ENCODE peak calls at places on chromosomes 16 and 17, in seven cellular contexts. R, J, O, E, S, A and P are unnamed samples.

GRCh38 chr16:12060751-12061150 is 84.2 kb downstream of the SNX29 start:
- DNase-seq in E (no peak), O (no peak), R (no peak), A (peak), S (no peak), J (no peak), P (no peak)

GRCh38 chr16:57039148-57039812 is 49.9 kb downstream of the NLRC5 start:
- DNase-seq in R (peak), O (no peak), A (no peak), S (peak), E (no peak), J (no peak), P (peak)

GRCh38 chr17:15649861-15650391 is 30.4 kb upstream of the FBXW10B start:
- DNase-seq in R (peak), J (peak), A (no peak), E (no peak), S (peak), O (peak), P (no peak)

GRCh38 chr17:62860962-62861873 is 53.1 kb upstream of the MARCHF10 start:
- DNase-seq in R (no peak), S (peak), O (no peak), E (no peak), A (no peak), J (no peak), P (no peak)

GRCh38 chr16:75022567-75022966 is 23.7 kb downstream of the ZNRF1 start:
- DNase-seq in R (peak), A (no peak), E (no peak), J (no peak), S (peak), O (no peak), P (no peak)

GRCh38 chr17:28199115-28199514 is 119.9 kb upstream of the TMEM97 start:
- DNase-seq in J (no peak), S (no peak), E (no peak), A (no peak), O (no peak), R (no peak), P (no peak)

GRCh38 chr17:16516594-16517018 is 24.6 kb upstream of the LRRC75A start:
- DNase-seq in J (no peak), R (peak), S (peak), E (peak), O (peak), A (no peak), P (peak)

GRCh38 chr17:81371910-81372760 is 23.1 kb upstream of the BAHCC1 start:
- DNase-seq in A (no peak), S (peak), J (no peak), R (no peak), O (peak), E (peak), P (peak)

GRCh38 chr17:63550816-63551639 is 751 bp downstream of the DCAF7 start:
- DNase-seq in R (peak), E (peak), S (peak), J (peak), A (peak), O (no peak), P (peak)

GRCh38 chr16:67525176-67525860 is 3.3 kb upstream of the RIPOR1 start:
- DNase-seq in R (no peak), S (no peak), J (no peak), A (no peak), E (no peak), O (no peak), P (peak)

GRCh38 chr16:48503779-48504178 is 106.2 kb downstream of the N4BP1 start:
- DNase-seq in S (peak), O (peak), J (no peak), R (peak), A (no peak), E (no peak), P (peak)

GRCh38 chr16:49970818-49971431 is 54.1 kb upstream of the CNEP1R1 start:
- DNase-seq in O (no peak), S (no peak), R (no peak), A (no peak), E (no peak), J (no peak), P (no peak)

GRCh38 chr16:64092284-64092683 is 1029.6 kb downstream of the CDH11 start:
- DNase-seq in J (no peak), E (no peak), R (peak), S (peak), A (no peak), O (no peak), P (peak)

GRCh38 chr16:58057784-58058183 is 32.2 kb downstream of the MMP15 start:
- DNase-seq in E (no peak), S (no peak), J (no peak), O (no peak), A (no peak), R (no peak), P (no peak)

GRCh38 chr16:11354733-11355574 is 9.7 kb downstream of the RMI2 start:
- DNase-seq in S (peak), J (no peak), O (no peak), A (peak), E (no peak), R (peak), P (no peak)

GRCh38 chr16:57694556-57695377 is at the start of gene DRC7:
- DNase-seq in A (no peak), R (peak), E (peak), J (peak), S (peak), O (peak), P (peak)

GRCh38 chr17:46950615-46950996 is 27.6 kb downstream of the GOSR2 start:
- DNase-seq in O (no peak), J (no peak), S (no peak), E (no peak), R (no peak), A (no peak), P (no peak)

GRCh38 chr17:21171309-21171922 is 42.5 kb downstream of the TMEM11 start:
- DNase-seq in A (no peak), O (no peak), R (no peak), S (no peak), J (no peak), E (no peak), P (no peak)

GRCh38 chr16:79639576-79640311 is 39.2 kb upstream of the MAF start:
- DNase-seq in A (no peak), E (no peak), J (peak), R (no peak), S (no peak), O (no peak), P (no peak)

GRCh38 chr16:53511403-53512280 is 8.6 kb upstream of the AKTIP start:
- DNase-seq in R (no peak), S (no peak), O (no peak), A (no peak), E (no peak), J (no peak), P (no peak)

GRCh38 chr16:17556276-17557052 is 85.7 kb upstream of the XYLT1 start:
- DNase-seq in E (peak), S (peak), J (no peak), O (no peak), A (no peak), R (peak), P (peak)

GRCh38 chr16:50699345-50700159 is 6.1 kb downstream of the NOD2 start:
- DNase-seq in J (no peak), O (no peak), A (no peak), R (peak), E (no peak), S (peak), P (no peak)

GRCh38 chr16:3509470-3509928 is 8.7 kb downstream of the CLUAP1 start:
- DNase-seq in A (peak), O (no peak), S (no peak), R (no peak), E (no peak), J (peak), P (no peak)

GRCh38 chr17:47872019-47872650 is 21.2 kb upstream of the SP6 start:
- DNase-seq in J (no peak), O (no peak), S (no peak), E (peak), R (no peak), A (no peak), P (no peak)

GRCh38 chr16:85314633-85315032 is 202.4 kb upstream of the CIBAR2 start:
- DNase-seq in A (no peak), S (no peak), E (no peak), J (no peak), O (no peak), R (no peak), P (no peak)

GRCh38 chr16:66324785-66325184 is 41.7 kb upstream of the CDH5 start:
- DNase-seq in E (peak), R (no peak), S (peak), J (no peak), A (no peak), O (no peak), P (peak)

GRCh38 chr17:59406278-59406677 is 74.8 kb downstream of the YPEL2 start:
- DNase-seq in J (no peak), E (no peak), S (no peak), A (no peak), O (no peak), R (no peak), P (no peak)

GRCh38 chr17:71639865-71640264 is 481.0 kb upstream of the SOX9 start:
- DNase-seq in E (no peak), J (no peak), A (no peak), R (no peak), S (no peak), O (no peak), P (no peak)

GRCh38 chr17:79985951-79986391 is 49.7 kb downstream of the TBC1D16 start:
- DNase-seq in J (no peak), O (no peak), S (no peak), A (no peak), R (no peak), E (no peak), P (no peak)

GRCh38 chr16:56257260-56257659 is 66.0 kb downstream of the GNAO1 start:
- DNase-seq in R (no peak), J (peak), O (peak), A (no peak), E (no peak), S (no peak), P (no peak)

GRCh38 chr17:73589096-73589980 is 54.9 kb downstream of the SDK2 start:
- DNase-seq in S (no peak), E (no peak), A (no peak), O (no peak), J (no peak), R (peak), P (no peak)

GRCh38 chr17:45869676-45870341 is 24.5 kb upstream of the MAPT start:
- DNase-seq in R (peak), E (no peak), J (no peak), S (no peak), A (no peak), O (no peak), P (no peak)

GRCh38 chr17:61303334-61304096 is 96.1 kb upstream of the TBX2 start:
- DNase-seq in J (no peak), S (no peak), R (peak), O (no peak), E (no peak), A (no peak), P (no peak)

GRCh38 chr17:36591434-36592315 is at the start of gene DHRS11:
- DNase-seq in J (peak), O (peak), S (peak), E (peak), R (peak), A (peak), P (peak)

GRCh38 chr16:8370374-8371015 is 219.8 kb downstream of the TMEM114 start:
- DNase-seq in E (no peak), A (no peak), J (no peak), R (peak), O (no peak), S (peak), P (peak)

GRCh38 chr16:57194512-57194911 is 8.4 kb downstream of the RSPRY1 start:
- DNase-seq in J (no peak), O (no peak), R (peak), A (no peak), E (no peak), S (peak), P (peak)

GRCh38 chr17:69880591-69881112 is 194.4 kb upstream of the KCNJ16 start:
- DNase-seq in O (no peak), S (no peak), J (no peak), R (no peak), A (no peak), E (no peak), P (no peak)

DNA sequence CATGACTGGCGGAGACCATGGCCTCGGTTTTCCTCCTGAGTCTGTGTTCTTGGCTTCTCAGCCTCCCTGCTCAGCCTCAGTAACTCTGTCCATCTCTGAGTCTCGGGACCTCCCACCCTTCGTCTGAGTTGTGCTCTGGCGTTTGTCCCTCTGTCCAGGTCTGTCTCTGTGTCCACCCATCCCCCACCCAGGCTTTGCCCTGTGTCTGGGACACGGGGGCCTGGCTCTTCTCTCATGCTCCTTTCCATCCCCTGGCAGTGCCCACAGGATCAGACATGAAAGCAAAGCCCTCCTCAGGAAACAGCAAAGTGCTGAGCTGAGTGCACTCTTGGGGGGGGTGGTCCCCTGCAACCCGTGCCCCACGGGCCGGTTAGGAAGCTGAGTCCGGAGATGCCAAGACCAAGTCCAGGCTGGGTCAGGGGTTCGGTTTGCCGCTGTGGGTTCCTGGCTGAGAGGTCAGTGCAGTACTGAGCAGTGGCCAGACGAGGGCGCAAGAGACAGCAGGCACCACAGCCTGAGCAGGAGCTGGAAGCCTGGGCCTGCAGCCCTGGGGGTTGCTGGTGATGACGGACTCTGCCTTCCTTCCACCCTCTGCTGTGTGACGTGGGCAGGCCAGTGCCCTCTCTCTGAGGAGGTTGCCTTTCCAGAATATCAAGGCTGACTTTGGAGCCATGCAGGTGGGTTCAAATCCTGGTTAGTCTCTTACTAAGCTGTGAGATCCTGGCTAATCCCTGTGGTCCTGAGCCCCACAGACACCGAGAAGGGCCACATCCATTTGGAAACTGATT is 2.5 kb downstream of the P2RX1 start:
- DNase-seq in E (peak), S (peak), J (peak), R (peak), O (peak), A (peak), P (peak)
- TF ChIP-seq CTCF in E (peak), S (peak), J (no peak), R (peak), O (peak), A (peak), P (peak)

DNA sequence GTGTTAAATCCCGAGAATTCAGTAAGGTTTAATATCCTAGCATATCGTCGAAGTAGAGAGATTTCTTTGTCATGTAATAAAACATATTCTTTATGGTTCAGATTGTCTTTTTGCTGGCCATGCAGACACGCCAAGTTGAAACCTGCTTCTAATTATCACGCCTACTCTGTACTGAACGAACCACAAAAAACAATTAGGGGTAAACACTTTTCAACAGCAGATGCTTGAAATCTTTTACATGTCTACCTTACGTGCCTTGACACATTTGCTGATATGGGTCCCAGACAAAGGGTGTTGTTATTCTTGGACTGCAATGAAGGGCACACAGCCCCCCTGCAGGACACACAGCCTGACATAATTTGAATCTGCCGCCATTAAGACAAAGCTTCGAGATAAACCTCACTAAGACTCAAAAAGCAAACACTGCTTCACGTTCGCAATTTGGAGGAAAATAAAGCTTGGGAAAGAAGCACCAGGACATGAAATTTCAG is 13.3 kb downstream of the WIPI1 start:
- DNase-seq in J (no peak), R (peak), S (no peak), A (no peak), O (no peak), E (no peak), P (no peak)
- TF ChIP-seq CTCF in J (no peak), R (no peak), S (no peak), A (no peak), O (no peak), E (no peak), P (no peak)

GRCh38 chr17:17972126-17972951 is at the start of the genes DRC3 and TOM1L2:
- DNase-seq in E (peak), O (peak), J (peak), A (peak), R (peak), S (peak), P (peak)
- TF ChIP-seq CTCF in E (no peak), O (peak), J (no peak), A (no peak), R (no peak), S (no peak), P (peak)

DNA sequence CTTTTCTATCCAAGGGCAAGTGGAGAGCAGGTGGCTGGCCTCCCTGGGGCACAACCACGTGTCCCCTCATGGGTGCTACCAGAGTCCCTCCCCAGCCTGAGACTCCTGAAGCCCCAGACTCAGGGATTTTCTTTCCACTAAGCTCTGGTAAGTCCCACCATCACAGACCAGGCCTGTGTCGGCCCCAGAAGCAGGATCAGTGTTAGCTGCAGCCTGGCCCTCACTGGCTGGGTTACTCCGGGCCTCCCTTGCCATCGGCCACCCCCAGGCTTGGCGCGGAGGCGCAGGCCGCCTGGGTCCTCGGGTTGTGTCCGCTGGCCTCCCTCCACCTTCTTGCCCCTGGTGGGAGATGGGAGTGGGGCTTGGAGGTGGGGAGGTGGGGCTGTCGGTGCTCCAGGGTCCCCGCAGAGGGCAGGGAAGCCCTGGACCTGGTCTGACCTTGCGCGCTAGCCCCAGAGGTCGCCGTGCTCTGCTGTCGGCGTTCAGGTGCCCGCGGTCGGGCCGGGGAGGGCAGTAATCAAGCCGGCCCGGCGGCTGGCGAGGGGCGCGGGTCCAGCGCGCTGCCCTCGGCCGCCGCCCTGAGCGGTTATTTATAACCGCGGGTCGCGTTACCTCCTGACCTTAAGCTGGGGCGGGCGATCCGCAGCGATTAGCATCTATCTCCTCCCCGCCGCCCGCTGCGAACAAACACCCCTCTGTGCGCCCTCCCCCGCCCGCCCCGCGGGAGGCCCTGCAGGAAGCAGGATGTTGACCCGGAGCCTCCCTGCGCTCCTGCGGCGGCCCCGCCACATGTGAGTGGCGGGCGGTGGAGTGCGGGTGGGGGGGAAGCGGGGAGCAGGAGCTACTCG is 78.1 kb upstream of the TOB1 start:
- DNase-seq in E (peak), S (no peak), J (peak), R (peak), O (peak), A (peak), P (no peak)
- TF ChIP-seq CTCF in E (no peak), S (no peak), J (no peak), R (no peak), O (no peak), A (no peak), P (no peak)

DNA sequence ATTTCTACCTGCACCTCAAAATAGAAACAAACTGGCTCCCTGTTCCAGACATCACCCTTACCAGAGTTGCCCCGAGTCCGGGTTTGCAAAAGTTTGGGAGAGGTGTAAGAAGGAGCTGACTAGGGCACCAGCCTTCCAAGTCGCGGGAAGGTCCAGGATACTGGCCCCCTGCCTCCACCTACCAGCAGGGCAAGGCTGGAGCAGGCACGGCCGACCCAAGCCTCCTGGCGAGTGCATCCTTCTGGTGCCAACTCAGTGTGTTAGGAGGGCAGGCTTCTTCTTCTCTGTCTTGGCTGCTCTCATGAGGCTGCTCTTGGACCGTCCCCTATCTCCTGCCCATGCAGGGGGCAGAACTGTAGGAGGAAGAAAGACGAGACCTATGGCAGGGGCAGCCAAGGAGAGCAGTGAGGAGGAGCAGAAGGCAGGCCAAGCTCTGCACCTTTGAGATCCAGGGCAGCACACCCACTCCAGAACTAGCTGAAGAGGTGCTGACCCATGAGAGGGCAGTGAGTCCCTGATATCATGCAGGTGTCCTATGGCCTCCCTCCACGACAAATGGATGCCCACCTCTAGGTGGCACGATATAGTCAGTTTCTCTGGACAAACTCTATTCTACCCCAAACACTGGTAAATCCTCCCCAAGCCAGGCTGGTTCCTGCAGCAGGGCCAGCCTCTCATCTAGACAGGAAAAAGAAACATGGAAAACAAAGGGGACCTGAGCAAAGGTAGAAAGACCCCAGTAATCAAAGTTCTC is 54.4 kb downstream of the CYTH1 start:
- DNase-seq in O (no peak), E (no peak), J (no peak), A (no peak), S (no peak), R (no peak), P (no peak)
- TF ChIP-seq CTCF in O (no peak), E (no peak), J (no peak), A (no peak), S (no peak), R (no peak), P (no peak)